ENCODE peak calls at places on chromosomes 3 and 15, in four cellular contexts. J is K562, C is GM12878, G is GM12891. L is an unnamed sample.

GRCh38 chr3:94417963-94418455 is 355.1 kb downstream of the NSUN3 start:
- DNase-seq in J (no peak), C (no peak), G (no peak), L (no peak)

GRCh38 chr15:79900087-79900486 is 3.3 kb upstream of the MTHFS start:
- DNase-seq in J (no peak), C (no peak), G (no peak), L (no peak)

GRCh38 chr3:50428007-50428633 is 68.8 kb upstream of the TMEM115 start:
- DNase-seq in J (no peak), C (no peak), G (no peak), L (no peak)

GRCh38 chr3:71579301-71579933 is 4.1 kb downstream of the FOXP1 start:
- DNase-seq in J (no peak), C (no peak), G (no peak), L (no peak)

GRCh38 chr3:94303897-94304296 is 241.0 kb downstream of the NSUN3 start:
- DNase-seq in J (no peak), C (no peak), G (no peak), L (no peak)

GRCh38 chr15:73389971-73390544 is 21.3 kb upstream of the HCN4 start:
- DNase-seq in J (no peak), C (no peak), G (no peak), L (no peak)

GRCh38 chr15:68888419-68888818 is 41.9 kb upstream of the SPESP1 start:
- DNase-seq in J (no peak), C (no peak), G (no peak), L (no peak)

GRCh38 chr15:48358229-48358641 is 27.0 kb downstream of the DUT start:
- DNase-seq in J (no peak), C (no peak), G (no peak), L (no peak)

GRCh38 chr15:42494998-42495360 is 455 bp upstream of the SNAP23 start:
- DNase-seq in J (no peak), C (no peak), G (no peak), L (no peak)

GRCh38 chr3:128488995-128489859 is 3.8 kb downstream of the GATA2 start:
- DNase-seq in J (peak; percentile 56), C (no peak), G (no peak), L (peak; percentile 48)

GRCh38 chr3:138861755-138862333 is 27.1 kb upstream of the PIK3CB start:
- DNase-seq in J (no peak), C (no peak), G (no peak), L (no peak)

GRCh38 chr3:159913712-159914414 is 74.8 kb upstream of the IL12A start:
- DNase-seq in J (no peak), C (no peak), G (no peak), L (no peak)

GRCh38 chr3:16842710-16843270 is 42.0 kb upstream of the PLCL2 start:
- DNase-seq in J (no peak), C (no peak), G (no peak), L (no peak)

GRCh38 chr15:77528968-77529319 is 103.8 kb downstream of the LINGO1 start:
- DNase-seq in J (no peak), C (no peak), G (no peak), L (no peak)

DNA sequence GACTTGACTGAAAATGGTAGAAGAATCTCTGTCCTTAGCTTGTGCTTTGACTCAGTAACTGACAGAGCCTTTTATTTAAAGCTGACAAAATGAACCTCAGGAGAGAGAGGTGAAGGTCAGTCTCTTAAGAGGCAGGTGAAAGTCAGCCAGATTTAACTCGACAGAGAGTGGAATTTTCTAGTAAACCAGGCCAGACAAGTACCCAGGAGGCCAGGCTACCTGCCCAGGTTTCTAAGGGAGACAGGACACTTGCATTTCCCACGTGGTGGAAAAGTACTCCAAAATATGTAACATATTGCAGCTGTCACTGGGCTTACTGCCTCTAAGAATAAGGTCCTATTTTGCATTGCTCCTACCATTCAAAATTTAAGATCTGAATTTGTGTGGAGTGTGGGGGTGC is 167.9 kb downstream of the FMN1 start:
- DNase-seq in J (no peak), C (no peak), G (no peak), L (no peak)
- TF ChIP-seq SPI1 in J (no peak), C (no peak), G (no peak), L (no peak)

GRCh38 chr3:6862880-6863195 is 1.9 kb downstream of the GRM7 start:
- DNase-seq in J (no peak), C (no peak), G (no peak), L (no peak)
- TF ChIP-seq SPI1 in J (no peak), C (no peak), G (no peak), L (no peak)

GRCh38 chr15:65902373-65902772 is 33.1 kb downstream of the RAB11A start:
- DNase-seq in J (peak; percentile 61), C (peak; percentile 57), G (no peak), L (peak; percentile 96)
- TF ChIP-seq SPI1 in J (peak; percentile 35), C (peak; percentile 17), G (peak; percentile 54), L (peak; percentile 58)

GRCh38 chr3:143699351-143699750 is 148.9 kb downstream of the SLC9A9 start:
- DNase-seq in J (no peak), C (no peak), G (no peak), L (no peak)

GRCh38 chr3:143697975-143698374 is 150.3 kb downstream of the SLC9A9 start:
- DNase-seq in J (no peak), C (no peak), G (no peak), L (no peak)

GRCh38 chr3:143700431-143700975 is 147.8 kb downstream of the SLC9A9 start:
- DNase-seq in J (no peak), C (no peak), G (no peak), L (no peak)
- TF ChIP-seq SPI1 in J (no peak), C (no peak), G (no peak), L (no peak)

GRCh38 chr15:85621096-85621495 is 173.6 kb downstream of the KLHL25 start:
- DNase-seq in J (no peak), C (no peak), G (no peak), L (no peak)
- TF ChIP-seq SPI1 in J (no peak), C (no peak), G (no peak), L (no peak)

GRCh38 chr3:185711255-185711870 is 113.5 kb downstream of the IGF2BP2 start:
- DNase-seq in J (no peak), C (no peak), G (no peak), L (no peak)
- TF ChIP-seq SPI1 in J (no peak), C (no peak), G (no peak), L (no peak)

GRCh38 chr3:134427400-134428111 is 53.3 kb upstream of the AMOTL2 start:
- DNase-seq in J (no peak), C (no peak), G (no peak), L (no peak)
- TF ChIP-seq SPI1 in J (no peak), C (no peak), G (no peak), L (no peak)